ENCODE peak calls at places on chromosomes 13 and 19, in nine cellular contexts. One of them, this sample, is unnamed.
A peak's percentile ranks its signal among the peaks of the same experiment; 100 is the strongest.

GRCh38 chr19:19134687-19135158 is 3.6 kb downstream of the TMEM161A start:
- ATAC-seq in activated naive CD4-positive, alpha-beta T cell treated with anti-CD3 and anti-CD28 coated beads, Interleukin-2, amount 50 U/mL, for 72 hours: no peak
- ATAC-seq in left lung: peak; percentile 35
- ATAC-seq in K562: peak; percentile 82
- ATAC-seq in activated CD4-positive, alpha-beta T cell treated with anti-CD3 and anti-CD28 coated beads for 36 hours: peak; percentile 17
- ATAC-seq in heart left ventricle: peak; percentile 78
- ATAC-seq in stimulated activated naive CD8-positive, alpha-beta T cell treated with anti-CD3 and anti-CD28 coated beads, Interleukin-15, amount 100 ng/mL, for 72 hours: no peak
- ATAC-seq in pancreas: peak; percentile 11
- ATAC-seq in activated T-cell treated with anti-CD3 and anti-CD28 coated beads, Interleukin-2, amount 50 U/mL, for 4 hours: no peak
- ATAC-seq in this sample: no peak

GRCh38 chr13:112790735-112791641 is 101.2 kb downstream of the ATP11A start:
- ATAC-seq in activated naive CD4-positive, alpha-beta T cell treated with anti-CD3 and anti-CD28 coated beads, Interleukin-2, amount 50 U/mL, for 72 hours: peak; percentile 43
- ATAC-seq in left lung: peak; percentile 40
- ATAC-seq in K562: no peak
- ATAC-seq in activated CD4-positive, alpha-beta T cell treated with anti-CD3 and anti-CD28 coated beads for 36 hours: peak; percentile 58
- ATAC-seq in heart left ventricle: no peak
- ATAC-seq in stimulated activated naive CD8-positive, alpha-beta T cell treated with anti-CD3 and anti-CD28 coated beads, Interleukin-15, amount 100 ng/mL, for 72 hours: no peak
- ATAC-seq in pancreas: no peak
- ATAC-seq in activated T-cell treated with anti-CD3 and anti-CD28 coated beads, Interleukin-2, amount 50 U/mL, for 4 hours: no peak
- ATAC-seq in this sample: no peak

GRCh38 chr13:25607096-25607495 is 235.3 kb downstream of the ATP8A2 start:
- ATAC-seq in activated naive CD4-positive, alpha-beta T cell treated with anti-CD3 and anti-CD28 coated beads, Interleukin-2, amount 50 U/mL, for 72 hours: no peak
- ATAC-seq in left lung: no peak
- ATAC-seq in K562: no peak
- ATAC-seq in activated CD4-positive, alpha-beta T cell treated with anti-CD3 and anti-CD28 coated beads for 36 hours: no peak
- ATAC-seq in heart left ventricle: no peak
- ATAC-seq in stimulated activated naive CD8-positive, alpha-beta T cell treated with anti-CD3 and anti-CD28 coated beads, Interleukin-15, amount 100 ng/mL, for 72 hours: no peak
- ATAC-seq in pancreas: no peak
- ATAC-seq in activated T-cell treated with anti-CD3 and anti-CD28 coated beads, Interleukin-2, amount 50 U/mL, for 4 hours: no peak
- ATAC-seq in this sample: no peak

GRCh38 chr13:73996569-73996968 is 137.6 kb downstream of the KLF12 start:
- ATAC-seq in activated naive CD4-positive, alpha-beta T cell treated with anti-CD3 and anti-CD28 coated beads, Interleukin-2, amount 50 U/mL, for 72 hours: no peak
- ATAC-seq in left lung: no peak
- ATAC-seq in K562: no peak
- ATAC-seq in activated CD4-positive, alpha-beta T cell treated with anti-CD3 and anti-CD28 coated beads for 36 hours: no peak
- ATAC-seq in heart left ventricle: no peak
- ATAC-seq in stimulated activated naive CD8-positive, alpha-beta T cell treated with anti-CD3 and anti-CD28 coated beads, Interleukin-15, amount 100 ng/mL, for 72 hours: no peak
- ATAC-seq in pancreas: no peak
- ATAC-seq in activated T-cell treated with anti-CD3 and anti-CD28 coated beads, Interleukin-2, amount 50 U/mL, for 4 hours: no peak
- ATAC-seq in this sample: no peak

GRCh38 chr19:35774274-35775045 is 904 bp upstream of the ARHGAP33 start:
- ATAC-seq in activated naive CD4-positive, alpha-beta T cell treated with anti-CD3 and anti-CD28 coated beads, Interleukin-2, amount 50 U/mL, for 72 hours: no peak
- ATAC-seq in left lung: no peak
- ATAC-seq in K562: peak; percentile 7
- ATAC-seq in activated CD4-positive, alpha-beta T cell treated with anti-CD3 and anti-CD28 coated beads for 36 hours: no peak
- ATAC-seq in heart left ventricle: no peak
- ATAC-seq in stimulated activated naive CD8-positive, alpha-beta T cell treated with anti-CD3 and anti-CD28 coated beads, Interleukin-15, amount 100 ng/mL, for 72 hours: no peak
- ATAC-seq in pancreas: no peak
- ATAC-seq in activated T-cell treated with anti-CD3 and anti-CD28 coated beads, Interleukin-2, amount 50 U/mL, for 4 hours: no peak
- ATAC-seq in this sample: no peak

GRCh38 chr19:19602136-19602712 is 16.3 kb downstream of the PBX4 start:
- ATAC-seq in activated naive CD4-positive, alpha-beta T cell treated with anti-CD3 and anti-CD28 coated beads, Interleukin-2, amount 50 U/mL, for 72 hours: no peak
- ATAC-seq in left lung: no peak
- ATAC-seq in K562: no peak
- ATAC-seq in activated CD4-positive, alpha-beta T cell treated with anti-CD3 and anti-CD28 coated beads for 36 hours: no peak
- ATAC-seq in heart left ventricle: no peak
- ATAC-seq in stimulated activated naive CD8-positive, alpha-beta T cell treated with anti-CD3 and anti-CD28 coated beads, Interleukin-15, amount 100 ng/mL, for 72 hours: no peak
- ATAC-seq in pancreas: no peak
- ATAC-seq in activated T-cell treated with anti-CD3 and anti-CD28 coated beads, Interleukin-2, amount 50 U/mL, for 4 hours: no peak
- ATAC-seq in this sample: no peak

GRCh38 chr13:44331446-44331845 is 42.2 kb upstream of the SERP2 start:
- ATAC-seq in activated naive CD4-positive, alpha-beta T cell treated with anti-CD3 and anti-CD28 coated beads, Interleukin-2, amount 50 U/mL, for 72 hours: peak; percentile 97
- ATAC-seq in left lung: peak; percentile 60
- ATAC-seq in K562: no peak
- ATAC-seq in activated CD4-positive, alpha-beta T cell treated with anti-CD3 and anti-CD28 coated beads for 36 hours: peak; percentile 98
- ATAC-seq in heart left ventricle: peak; percentile 32
- ATAC-seq in stimulated activated naive CD8-positive, alpha-beta T cell treated with anti-CD3 and anti-CD28 coated beads, Interleukin-15, amount 100 ng/mL, for 72 hours: peak; percentile 99
- ATAC-seq in pancreas: no peak
- ATAC-seq in activated T-cell treated with anti-CD3 and anti-CD28 coated beads, Interleukin-2, amount 50 U/mL, for 4 hours: peak; percentile 77
- ATAC-seq in this sample: no peak

GRCh38 chr19:48452255-48452654 is 3.1 kb upstream of the KCNJ14 start:
- ATAC-seq in activated naive CD4-positive, alpha-beta T cell treated with anti-CD3 and anti-CD28 coated beads, Interleukin-2, amount 50 U/mL, for 72 hours: no peak
- ATAC-seq in left lung: no peak
- ATAC-seq in K562: no peak
- ATAC-seq in activated CD4-positive, alpha-beta T cell treated with anti-CD3 and anti-CD28 coated beads for 36 hours: no peak
- ATAC-seq in heart left ventricle: no peak
- ATAC-seq in stimulated activated naive CD8-positive, alpha-beta T cell treated with anti-CD3 and anti-CD28 coated beads, Interleukin-15, amount 100 ng/mL, for 72 hours: no peak
- ATAC-seq in pancreas: no peak
- ATAC-seq in activated T-cell treated with anti-CD3 and anti-CD28 coated beads, Interleukin-2, amount 50 U/mL, for 4 hours: no peak
- ATAC-seq in this sample: no peak

GRCh38 chr13:102441085-102441484 is 39.2 kb upstream of the FGF14 start:
- ATAC-seq in activated naive CD4-positive, alpha-beta T cell treated with anti-CD3 and anti-CD28 coated beads, Interleukin-2, amount 50 U/mL, for 72 hours: no peak
- ATAC-seq in left lung: no peak
- ATAC-seq in K562: no peak
- ATAC-seq in activated CD4-positive, alpha-beta T cell treated with anti-CD3 and anti-CD28 coated beads for 36 hours: no peak
- ATAC-seq in heart left ventricle: no peak
- ATAC-seq in stimulated activated naive CD8-positive, alpha-beta T cell treated with anti-CD3 and anti-CD28 coated beads, Interleukin-15, amount 100 ng/mL, for 72 hours: no peak
- ATAC-seq in pancreas: no peak
- ATAC-seq in activated T-cell treated with anti-CD3 and anti-CD28 coated beads, Interleukin-2, amount 50 U/mL, for 4 hours: no peak
- ATAC-seq in this sample: no peak

GRCh38 chr13:95779522-95779921 is 102.6 kb downstream of the DNAJC3 start:
- ATAC-seq in activated naive CD4-positive, alpha-beta T cell treated with anti-CD3 and anti-CD28 coated beads, Interleukin-2, amount 50 U/mL, for 72 hours: no peak
- ATAC-seq in left lung: no peak
- ATAC-seq in K562: no peak
- ATAC-seq in activated CD4-positive, alpha-beta T cell treated with anti-CD3 and anti-CD28 coated beads for 36 hours: no peak
- ATAC-seq in heart left ventricle: no peak
- ATAC-seq in stimulated activated naive CD8-positive, alpha-beta T cell treated with anti-CD3 and anti-CD28 coated beads, Interleukin-15, amount 100 ng/mL, for 72 hours: no peak
- ATAC-seq in pancreas: no peak
- ATAC-seq in activated T-cell treated with anti-CD3 and anti-CD28 coated beads, Interleukin-2, amount 50 U/mL, for 4 hours: no peak
- ATAC-seq in this sample: no peak

GRCh38 chr19:54682306-54682705 is 19.5 kb downstream of the LILRB4 start:
- ATAC-seq in activated naive CD4-positive, alpha-beta T cell treated with anti-CD3 and anti-CD28 coated beads, Interleukin-2, amount 50 U/mL, for 72 hours: no peak
- ATAC-seq in left lung: no peak
- ATAC-seq in K562: no peak
- ATAC-seq in activated CD4-positive, alpha-beta T cell treated with anti-CD3 and anti-CD28 coated beads for 36 hours: no peak
- ATAC-seq in heart left ventricle: no peak
- ATAC-seq in stimulated activated naive CD8-positive, alpha-beta T cell treated with anti-CD3 and anti-CD28 coated beads, Interleukin-15, amount 100 ng/mL, for 72 hours: no peak
- ATAC-seq in pancreas: no peak
- ATAC-seq in activated T-cell treated with anti-CD3 and anti-CD28 coated beads, Interleukin-2, amount 50 U/mL, for 4 hours: no peak
- ATAC-seq in this sample: no peak

GRCh38 chr19:56360841-56361240 is 32.5 kb downstream of the ZNF582 start:
- ATAC-seq in activated naive CD4-positive, alpha-beta T cell treated with anti-CD3 and anti-CD28 coated beads, Interleukin-2, amount 50 U/mL, for 72 hours: no peak
- ATAC-seq in left lung: no peak
- ATAC-seq in K562: no peak
- ATAC-seq in activated CD4-positive, alpha-beta T cell treated with anti-CD3 and anti-CD28 coated beads for 36 hours: no peak
- ATAC-seq in heart left ventricle: no peak
- ATAC-seq in stimulated activated naive CD8-positive, alpha-beta T cell treated with anti-CD3 and anti-CD28 coated beads, Interleukin-15, amount 100 ng/mL, for 72 hours: no peak
- ATAC-seq in pancreas: no peak
- ATAC-seq in activated T-cell treated with anti-CD3 and anti-CD28 coated beads, Interleukin-2, amount 50 U/mL, for 4 hours: no peak
- ATAC-seq in this sample: no peak

GRCh38 chr13:95100525-95101121 is 200.6 kb downstream of the ABCC4 start:
- ATAC-seq in activated naive CD4-positive, alpha-beta T cell treated with anti-CD3 and anti-CD28 coated beads, Interleukin-2, amount 50 U/mL, for 72 hours: peak; percentile 84
- ATAC-seq in left lung: no peak
- ATAC-seq in K562: no peak
- ATAC-seq in activated CD4-positive, alpha-beta T cell treated with anti-CD3 and anti-CD28 coated beads for 36 hours: peak; percentile 74
- ATAC-seq in heart left ventricle: no peak
- ATAC-seq in stimulated activated naive CD8-positive, alpha-beta T cell treated with anti-CD3 and anti-CD28 coated beads, Interleukin-15, amount 100 ng/mL, for 72 hours: no peak
- ATAC-seq in pancreas: no peak
- ATAC-seq in activated T-cell treated with anti-CD3 and anti-CD28 coated beads, Interleukin-2, amount 50 U/mL, for 4 hours: no peak
- ATAC-seq in this sample: no peak

This sample was measured in stimulated activated memory B cell treated with anti-CD40 and anti-IgM and Interleukin-4, amounts not matched to agents 10 μg/mL and 1 μg/mL and 100 μg/mL, for 72 hours.